ENCODE peak calls at places on chromosomes 6 and 20, in four cellular contexts. One of them, this sample, is unnamed.

GRCh38 chr6:18742406-18742805 is 355.3 kb downstream of the RNF144B start:
- DNase-seq in stimulated activated CD8-positive, alpha-beta memory T cell treated with anti-CD3 and anti-CD28 coated beads, Interleukin-7, amount 100 ng/mL, for 48 hours: no peak
- DNase-seq in left ventricle myocardium inferior: no peak
- DNase-seq in CD8-positive, alpha-beta T cell: no peak
- DNase-seq in this sample: no peak

GRCh38 chr6:22886881-22887581 is 317.7 kb downstream of the HDGFL1 start:
- DNase-seq in stimulated activated CD8-positive, alpha-beta memory T cell treated with anti-CD3 and anti-CD28 coated beads, Interleukin-7, amount 100 ng/mL, for 48 hours: no peak
- DNase-seq in left ventricle myocardium inferior: no peak
- DNase-seq in CD8-positive, alpha-beta T cell: no peak
- DNase-seq in this sample: no peak

GRCh38 chr6:89985744-89986493 is 91.7 kb downstream of the GJA10 start:
- DNase-seq in stimulated activated CD8-positive, alpha-beta memory T cell treated with anti-CD3 and anti-CD28 coated beads, Interleukin-7, amount 100 ng/mL, for 48 hours: no peak
- DNase-seq in left ventricle myocardium inferior: no peak
- DNase-seq in CD8-positive, alpha-beta T cell: no peak
- DNase-seq in this sample: no peak

GRCh38 chr6:48814957-48815356 is 648.1 kb downstream of the MMUT start:
- DNase-seq in stimulated activated CD8-positive, alpha-beta memory T cell treated with anti-CD3 and anti-CD28 coated beads, Interleukin-7, amount 100 ng/mL, for 48 hours: no peak
- DNase-seq in left ventricle myocardium inferior: no peak
- DNase-seq in CD8-positive, alpha-beta T cell: no peak
- DNase-seq in this sample: no peak

GRCh38 chr6:137728386-137729349 is 138.4 kb upstream of the TNFAIP3 start:
- DNase-seq in stimulated activated CD8-positive, alpha-beta memory T cell treated with anti-CD3 and anti-CD28 coated beads, Interleukin-7, amount 100 ng/mL, for 48 hours: no peak
- DNase-seq in left ventricle myocardium inferior: peak
- DNase-seq in CD8-positive, alpha-beta T cell: no peak
- DNase-seq in this sample: no peak

GRCh38 chr6:1385129-1386042 is 4.0 kb upstream of the FOXF2 start:
- DNase-seq in stimulated activated CD8-positive, alpha-beta memory T cell treated with anti-CD3 and anti-CD28 coated beads, Interleukin-7, amount 100 ng/mL, for 48 hours: no peak
- DNase-seq in left ventricle myocardium inferior: no peak
- DNase-seq in CD8-positive, alpha-beta T cell: no peak
- DNase-seq in this sample: no peak

GRCh38 chr20:63311833-63312243 is 18.9 kb downstream of the COL20A1 start:
- DNase-seq in stimulated activated CD8-positive, alpha-beta memory T cell treated with anti-CD3 and anti-CD28 coated beads, Interleukin-7, amount 100 ng/mL, for 48 hours: no peak
- DNase-seq in left ventricle myocardium inferior: peak
- DNase-seq in CD8-positive, alpha-beta T cell: no peak
- DNase-seq in this sample: no peak

GRCh38 chr6:45445749-45446454 is 68.2 kb upstream of the SUPT3H start:
- DNase-seq in stimulated activated CD8-positive, alpha-beta memory T cell treated with anti-CD3 and anti-CD28 coated beads, Interleukin-7, amount 100 ng/mL, for 48 hours: peak
- DNase-seq in left ventricle myocardium inferior: peak
- DNase-seq in CD8-positive, alpha-beta T cell: no peak
- DNase-seq in this sample: no peak

GRCh38 chr20:63553933-63554290 is at the start of gene FNDC11:
- DNase-seq in stimulated activated CD8-positive, alpha-beta memory T cell treated with anti-CD3 and anti-CD28 coated beads, Interleukin-7, amount 100 ng/mL, for 48 hours: no peak
- DNase-seq in left ventricle myocardium inferior: no peak
- DNase-seq in CD8-positive, alpha-beta T cell: no peak
- DNase-seq in this sample: peak

GRCh38 chr20:62794007-62794724 is 2.1 kb upstream of the MRGBP start:
- DNase-seq in stimulated activated CD8-positive, alpha-beta memory T cell treated with anti-CD3 and anti-CD28 coated beads, Interleukin-7, amount 100 ng/mL, for 48 hours: peak
- DNase-seq in left ventricle myocardium inferior: peak
- DNase-seq in CD8-positive, alpha-beta T cell: peak
- DNase-seq in this sample: peak

GRCh38 chr6:92329416-92329815 is 1089.9 kb downstream of the EPHA7 start:
- DNase-seq in stimulated activated CD8-positive, alpha-beta memory T cell treated with anti-CD3 and anti-CD28 coated beads, Interleukin-7, amount 100 ng/mL, for 48 hours: no peak
- DNase-seq in left ventricle myocardium inferior: no peak
- DNase-seq in CD8-positive, alpha-beta T cell: no peak
- DNase-seq in this sample: no peak

GRCh38 chr20:31485450-31486339 is 10.6 kb downstream of the REM1 start:
- DNase-seq in stimulated activated CD8-positive, alpha-beta memory T cell treated with anti-CD3 and anti-CD28 coated beads, Interleukin-7, amount 100 ng/mL, for 48 hours: no peak
- DNase-seq in left ventricle myocardium inferior: peak
- DNase-seq in CD8-positive, alpha-beta T cell: no peak
- DNase-seq in this sample: no peak

GRCh38 chr6:114344216-114344970 is 1.6 kb upstream of the HS3ST5 start:
- DNase-seq in stimulated activated CD8-positive, alpha-beta memory T cell treated with anti-CD3 and anti-CD28 coated beads, Interleukin-7, amount 100 ng/mL, for 48 hours: no peak
- DNase-seq in left ventricle myocardium inferior: no peak
- DNase-seq in CD8-positive, alpha-beta T cell: no peak
- DNase-seq in this sample: no peak

GRCh38 chr6:31037692-31038091 is 27.4 kb downstream of the MUC22 start:
- DNase-seq in stimulated activated CD8-positive, alpha-beta memory T cell treated with anti-CD3 and anti-CD28 coated beads, Interleukin-7, amount 100 ng/mL, for 48 hours: no peak
- DNase-seq in left ventricle myocardium inferior: no peak
- DNase-seq in CD8-positive, alpha-beta T cell: no peak
- DNase-seq in this sample: no peak

GRCh38 chr6:20827798-20828197 is 293.5 kb downstream of the CDKAL1 start:
- DNase-seq in stimulated activated CD8-positive, alpha-beta memory T cell treated with anti-CD3 and anti-CD28 coated beads, Interleukin-7, amount 100 ng/mL, for 48 hours: no peak
- DNase-seq in left ventricle myocardium inferior: no peak
- DNase-seq in CD8-positive, alpha-beta T cell: no peak
- DNase-seq in this sample: no peak

GRCh38 chr20:36606171-36607116 is 865 bp downstream of the RAB5IF start:
- DNase-seq in stimulated activated CD8-positive, alpha-beta memory T cell treated with anti-CD3 and anti-CD28 coated beads, Interleukin-7, amount 100 ng/mL, for 48 hours: no peak
- DNase-seq in left ventricle myocardium inferior: no peak
- DNase-seq in CD8-positive, alpha-beta T cell: no peak
- DNase-seq in this sample: no peak

GRCh38 chr6:152587473-152587872 is 49.7 kb downstream of the SYNE1 start:
- DNase-seq in stimulated activated CD8-positive, alpha-beta memory T cell treated with anti-CD3 and anti-CD28 coated beads, Interleukin-7, amount 100 ng/mL, for 48 hours: no peak
- DNase-seq in left ventricle myocardium inferior: no peak
- DNase-seq in CD8-positive, alpha-beta T cell: no peak
- DNase-seq in this sample: no peak

GRCh38 chr20:42604998-42605970 is 584.4 kb downstream of the PTPRT start:
- DNase-seq in stimulated activated CD8-positive, alpha-beta memory T cell treated with anti-CD3 and anti-CD28 coated beads, Interleukin-7, amount 100 ng/mL, for 48 hours: no peak
- DNase-seq in left ventricle myocardium inferior: no peak
- DNase-seq in CD8-positive, alpha-beta T cell: no peak
- DNase-seq in this sample: no peak

GRCh38 chr6:119676230-119676629 is 326.7 kb upstream of the MAN1A1 start:
- DNase-seq in stimulated activated CD8-positive, alpha-beta memory T cell treated with anti-CD3 and anti-CD28 coated beads, Interleukin-7, amount 100 ng/mL, for 48 hours: no peak
- DNase-seq in left ventricle myocardium inferior: no peak
- DNase-seq in CD8-positive, alpha-beta T cell: no peak
- DNase-seq in this sample: no peak

GRCh38 chr20:51943761-51944160 is 141.4 kb upstream of the SALL4 start:
- DNase-seq in stimulated activated CD8-positive, alpha-beta memory T cell treated with anti-CD3 and anti-CD28 coated beads, Interleukin-7, amount 100 ng/mL, for 48 hours: no peak
- DNase-seq in left ventricle myocardium inferior: no peak
- DNase-seq in CD8-positive, alpha-beta T cell: no peak
- DNase-seq in this sample: no peak

GRCh38 chr6:41367700-41368099 is 32.3 kb downstream of the NCR2 start:
- DNase-seq in stimulated activated CD8-positive, alpha-beta memory T cell treated with anti-CD3 and anti-CD28 coated beads, Interleukin-7, amount 100 ng/mL, for 48 hours: no peak
- DNase-seq in left ventricle myocardium inferior: peak
- DNase-seq in CD8-positive, alpha-beta T cell: no peak
- DNase-seq in this sample: no peak

GRCh38 chr20:10637563-10637962 is 36.2 kb downstream of the JAG1 start:
- DNase-seq in stimulated activated CD8-positive, alpha-beta memory T cell treated with anti-CD3 and anti-CD28 coated beads, Interleukin-7, amount 100 ng/mL, for 48 hours: no peak
- DNase-seq in left ventricle myocardium inferior: no peak
- DNase-seq in CD8-positive, alpha-beta T cell: no peak
- DNase-seq in this sample: no peak

GRCh38 chr6:154450498-154450897 is 60.0 kb downstream of the CNKSR3 start:
- DNase-seq in stimulated activated CD8-positive, alpha-beta memory T cell treated with anti-CD3 and anti-CD28 coated beads, Interleukin-7, amount 100 ng/mL, for 48 hours: no peak
- DNase-seq in left ventricle myocardium inferior: no peak
- DNase-seq in CD8-positive, alpha-beta T cell: no peak
- DNase-seq in this sample: no peak

GRCh38 chr6:124436803-124437202 is 525.4 kb upstream of the RNF217 start:
- DNase-seq in stimulated activated CD8-positive, alpha-beta memory T cell treated with anti-CD3 and anti-CD28 coated beads, Interleukin-7, amount 100 ng/mL, for 48 hours: no peak
- DNase-seq in left ventricle myocardium inferior: no peak
- DNase-seq in CD8-positive, alpha-beta T cell: no peak
- DNase-seq in this sample: no peak